ENCODE peak calls at places on chromosome 14, in ten cellular contexts. U is astrocyte of the spinal cord; B is BJ; Q is osteocyte; G is astrocyte of the cerebellum; K is CD8-positive, alpha-beta T cell; P is IMR-90; W is CD4-positive, alpha-beta T cell; J is breast epithelium; F is tibial artery. T is an unnamed sample.

GRCh38 chr14:100586520-100587247 is 533 bp downstream of the BEGAIN start:
- DNase-seq in U (no peak), B (no peak), Q (no peak), G (no peak), K (no peak), P (no peak), W (no peak), J (no peak), F (no peak), T (peak)

GRCh38 chr14:95463173-95463901 is 53.1 kb downstream of the SYNE3 start:
- DNase-seq in U (no peak), B (no peak), Q (no peak), G (no peak), K (peak), P (no peak), W (peak), J (no peak), F (no peak), T (no peak)

GRCh38 chr14:38065101-38065762 is 142.5 kb upstream of the SSTR1 start:
- DNase-seq in U (no peak), B (no peak), Q (no peak), G (no peak), K (peak), P (no peak), W (peak), J (no peak), F (no peak), T (no peak)

GRCh38 chr14:75662966-75663365 is 1.9 kb downstream of the TTLL5 start:
- DNase-seq in U (no peak), B (no peak), Q (no peak), G (no peak), K (no peak), P (no peak), W (no peak), J (no peak), F (no peak), T (no peak)

GRCh38 chr14:55301722-55302121 is 30.5 kb downstream of the FBXO34 start:
- DNase-seq in U (peak), B (no peak), Q (no peak), G (peak), K (no peak), P (peak), W (no peak), J (no peak), F (no peak), T (no peak)

GRCh38 chr14:97978336-97978735 is 1181.2 kb downstream of the VRK1 start:
- DNase-seq in U (peak), B (no peak), Q (no peak), G (peak), K (peak), P (no peak), W (peak), J (peak), F (peak), T (no peak)

GRCh38 chr14:97977711-97978261 is 1180.6 kb downstream of the VRK1 start:
- DNase-seq in U (peak), B (no peak), Q (no peak), G (peak), K (peak), P (no peak), W (peak), J (peak), F (peak), T (peak)

GRCh38 chr14:98189077-98189476 is 1082.9 kb downstream of the BCL11B start:
- DNase-seq in U (no peak), B (no peak), Q (no peak), G (no peak), K (no peak), P (no peak), W (no peak), J (no peak), F (no peak), T (no peak)

GRCh38 chr14:90490727-90491050 is 93.9 kb downstream of the CALM1 start:
- DNase-seq in U (no peak), B (no peak), Q (peak), G (no peak), K (no peak), P (no peak), W (no peak), J (no peak), F (no peak), T (no peak)

GRCh38 chr14:76930549-76930948 is 98.0 kb downstream of the IRF2BPL start:
- DNase-seq in U (no peak), B (no peak), Q (no peak), G (no peak), K (no peak), P (no peak), W (no peak), J (no peak), F (no peak), T (no peak)

GRCh38 chr14:94697773-94698556 is 71.9 kb downstream of the GSC start:
- DNase-seq in U (no peak), B (no peak), Q (no peak), G (no peak), K (no peak), P (peak), W (no peak), J (no peak), F (no peak), T (no peak)

GRCh38 chr14:29953501-29953900 is 25.9 kb upstream of the PRKD1 start:
- DNase-seq in U (no peak), B (no peak), Q (no peak), G (no peak), K (no peak), P (no peak), W (no peak), J (no peak), F (no peak), T (no peak)

GRCh38 chr14:30058401-30058800 is 130.8 kb upstream of the PRKD1 start:
- DNase-seq in U (no peak), B (no peak), Q (no peak), G (no peak), K (no peak), P (peak), W (no peak), J (no peak), F (no peak), T (peak)

GRCh38 chr14:30994681-30995620 is 30.5 kb upstream of the AP4S1 start:
- DNase-seq in U (peak), B (no peak), Q (no peak), G (peak), K (no peak), P (peak), W (no peak), J (no peak), F (no peak), T (no peak)

GRCh38 chr14:32329690-32330290 is 692 bp downstream of the AKAP6 start:
- DNase-seq in U (no peak), B (no peak), Q (no peak), G (no peak), K (no peak), P (no peak), W (no peak), J (no peak), F (no peak), T (no peak)

GRCh38 chr14:24398943-24399801 is at the start of gene NYNRIN:
- DNase-seq in U (peak), B (no peak), Q (no peak), G (no peak), K (peak), P (peak), W (peak), J (no peak), F (peak), T (peak)

GRCh38 chr14:103562385-103563088 is at the start of the genes BAG5 and COA8:
- DNase-seq in U (peak), B (no peak), Q (peak), G (peak), K (peak), P (peak), W (peak), J (peak), F (peak), T (peak)
- TF ChIP-seq CTCF in U (no peak), B (no peak), Q (no peak), G (no peak), K (no peak), P (no peak), W (no peak), J (no peak), F (no peak), T (no peak)

GRCh38 chr14:64992328-64992885 is 5.7 kb downstream of the FNTB start:
- DNase-seq in U (no peak), B (no peak), Q (no peak), G (no peak), K (no peak), P (no peak), W (no peak), J (no peak), F (no peak), T (no peak)

GRCh38 chr14:64994540-64994939 is 7.8 kb downstream of the FNTB start:
- DNase-seq in U (no peak), B (no peak), Q (no peak), G (no peak), K (no peak), P (peak), W (no peak), J (no peak), F (no peak), T (no peak)

GRCh38 chr14:64990291-64990690 is 3.6 kb downstream of the FNTB start:
- DNase-seq in U (no peak), B (no peak), Q (no peak), G (no peak), K (no peak), P (no peak), W (no peak), J (no peak), F (no peak), T (no peak)

GRCh38 chr14:64993263-64993662 is 6.6 kb downstream of the FNTB start:
- DNase-seq in U (no peak), B (no peak), Q (no peak), G (no peak), K (no peak), P (no peak), W (no peak), J (no peak), F (no peak), T (no peak)

GRCh38 chr14:64990939-64991338 is 4.2 kb downstream of the FNTB start:
- DNase-seq in U (no peak), B (no peak), Q (no peak), G (no peak), K (no peak), P (no peak), W (no peak), J (no peak), F (no peak), T (no peak)
- TF ChIP-seq CTCF in U (no peak), B (no peak), Q (no peak), G (no peak), K (no peak), P (no peak), W (no peak), J (no peak), F (no peak), T (no peak)

DNA sequence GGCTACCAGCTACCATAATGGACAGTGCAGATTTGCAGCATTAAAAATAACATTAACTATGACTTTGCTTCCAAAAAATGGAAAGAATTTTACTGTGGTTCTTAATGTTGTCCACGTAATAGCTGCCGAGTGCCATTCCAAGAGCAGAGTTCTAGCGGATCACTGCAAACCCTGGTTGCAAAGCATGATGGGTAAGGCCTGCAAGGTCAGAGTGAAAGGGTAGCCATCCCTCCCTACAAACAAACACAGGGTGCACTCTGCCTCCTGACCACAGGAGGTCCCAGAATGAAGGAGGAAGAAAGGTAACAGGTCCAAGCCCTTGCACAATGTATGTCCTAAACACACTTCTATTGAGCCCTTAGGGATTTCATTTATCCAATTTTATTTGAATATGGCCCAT is 157.6 kb downstream of the DPF3 start:
- DNase-seq in U (peak), B (peak), Q (no peak), G (peak), K (no peak), P (peak), W (no peak), J (no peak), F (no peak), T (no peak)
- TF ChIP-seq CTCF in U (no peak), B (peak), Q (no peak), G (no peak), K (no peak), P (no peak), W (no peak), J (no peak), F (no peak), T (no peak)

GRCh38 chr14:20143911-20144310 is 5.3 kb downstream of the OR4N5 start:
- DNase-seq in U (no peak), B (no peak), Q (no peak), G (no peak), K (no peak), P (no peak), W (no peak), J (no peak), F (no peak), T (no peak)
- TF ChIP-seq CTCF in U (no peak), B (no peak), Q (no peak), G (no peak), K (no peak), P (no peak), W (no peak), J (no peak), F (no peak), T (no peak)

DNA sequence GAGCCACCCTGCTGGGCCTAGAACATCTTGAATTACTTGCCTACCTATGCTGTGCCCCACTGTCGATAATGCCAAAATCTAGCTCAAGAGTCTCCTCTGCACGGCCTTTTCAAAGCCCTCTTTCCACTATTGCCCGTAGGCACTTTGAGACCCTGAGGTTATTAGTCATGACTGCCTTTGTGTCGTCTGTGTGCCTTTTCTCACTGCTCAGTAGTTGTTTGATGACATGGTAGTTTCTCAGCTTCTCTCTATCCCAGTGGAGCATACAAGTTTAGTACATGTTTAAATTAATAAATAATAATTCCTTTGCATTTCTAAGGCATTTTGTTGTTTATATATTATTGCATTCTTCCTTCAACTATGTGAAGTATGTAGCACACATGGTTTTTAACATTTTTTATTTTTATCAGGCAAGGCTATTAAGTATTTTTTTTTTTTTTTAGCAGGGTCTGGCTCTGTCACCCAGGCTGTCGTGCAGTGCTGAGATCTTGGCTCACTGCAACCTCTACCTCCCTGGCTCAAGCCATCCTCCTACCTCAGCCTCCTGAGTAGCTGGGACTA is 458.1 kb downstream of the PCNX1 start:
- DNase-seq in U (peak), B (no peak), Q (no peak), G (no peak), K (no peak), P (peak), W (no peak), J (no peak), F (no peak), T (no peak)
- TF ChIP-seq CTCF in U (no peak), B (no peak), Q (no peak), G (no peak), K (no peak), P (no peak), W (no peak), J (no peak), F (no peak), T (no peak)